ENCODE peak calls at places on chromosomes 16 and 17, in seven cellular contexts. One of them, this sample, is unnamed. For H3K4me1, the result is how much of the 10 kb centered on the place peaks cover.

GRCh38 chr17:28427372-28427771 is 21.4 kb upstream of the SLC46A1 start:
- DNase-seq in neural progenitor cell: no peak
- DNase-seq in heart left ventricle: no peak
- DNase-seq in ovary: no peak
- DNase-seq in lower lobe of right lung: no peak
- DNase-seq in kidney: no peak
- DNase-seq in HCT116: no peak
- DNase-seq in this sample: no peak

GRCh38 chr17:6677158-6677831 is 25.7 kb downstream of the C17orf100 start:
- DNase-seq in heart left ventricle: no peak
- DNase-seq in lower lobe of right lung: no peak
- DNase-seq in kidney: no peak
- DNase-seq in neural progenitor cell: no peak
- DNase-seq in HCT116: no peak
- DNase-seq in ovary: no peak
- DNase-seq in this sample: no peak

GRCh38 chr16:2386990-2387389 is 42.3 kb upstream of the CCNF start:
- DNase-seq in lower lobe of right lung: no peak
- DNase-seq in HCT116: peak
- DNase-seq in heart left ventricle: no peak
- DNase-seq in kidney: no peak
- DNase-seq in neural progenitor cell: peak
- DNase-seq in ovary: no peak
- DNase-seq in this sample: no peak

GRCh38 chr17:37493249-37494027 is 3.7 kb downstream of the DUSP14 start:
- DNase-seq in heart left ventricle: no peak
- DNase-seq in kidney: no peak
- DNase-seq in lower lobe of right lung: no peak
- DNase-seq in HCT116: peak
- DNase-seq in neural progenitor cell: no peak
- DNase-seq in ovary: no peak
- DNase-seq in this sample: no peak

GRCh38 chr16:2692251-2692947 is 10.1 kb downstream of the KCTD5 start:
- DNase-seq in heart left ventricle: peak
- DNase-seq in HCT116: no peak
- DNase-seq in lower lobe of right lung: no peak
- DNase-seq in kidney: peak
- DNase-seq in neural progenitor cell: peak
- DNase-seq in ovary: no peak
- DNase-seq in this sample: peak

GRCh38 chr16:1563786-1564185 is 30.3 kb downstream of the TMEM204 start:
- DNase-seq in ovary: no peak
- DNase-seq in lower lobe of right lung: no peak
- DNase-seq in heart left ventricle: no peak
- DNase-seq in kidney: no peak
- DNase-seq in HCT116: no peak
- DNase-seq in neural progenitor cell: no peak
- DNase-seq in this sample: no peak

GRCh38 chr16:9723136-9723535 is 459.1 kb downstream of the GRIN2A start:
- DNase-seq in ovary: no peak
- DNase-seq in heart left ventricle: no peak
- DNase-seq in HCT116: no peak
- DNase-seq in neural progenitor cell: no peak
- DNase-seq in kidney: no peak
- DNase-seq in lower lobe of right lung: no peak
- DNase-seq in this sample: no peak

GRCh38 chr16:20137194-20137593 is 63.5 kb upstream of the GPR139 start:
- DNase-seq in ovary: no peak
- DNase-seq in HCT116: no peak
- DNase-seq in kidney: no peak
- DNase-seq in heart left ventricle: no peak
- DNase-seq in neural progenitor cell: no peak
- DNase-seq in lower lobe of right lung: no peak
- DNase-seq in this sample: no peak

GRCh38 chr16:4489030-4489429 is 12.8 kb downstream of the HMOX2 start:
- DNase-seq in neural progenitor cell: no peak
- DNase-seq in HCT116: no peak
- DNase-seq in lower lobe of right lung: no peak
- DNase-seq in heart left ventricle: no peak
- DNase-seq in kidney: no peak
- DNase-seq in ovary: no peak
- DNase-seq in this sample: no peak

GRCh38 chr16:67936876-67937605 is 391 bp upstream of the PSMB10 start:
- DNase-seq in heart left ventricle: no peak
- DNase-seq in neural progenitor cell: no peak
- DNase-seq in HCT116: no peak
- DNase-seq in lower lobe of right lung: no peak
- DNase-seq in kidney: no peak
- DNase-seq in ovary: no peak
- DNase-seq in this sample: no peak

GRCh38 chr16:52404546-52404945 is 142.4 kb downstream of the TOX3 start:
- DNase-seq in lower lobe of right lung: no peak
- DNase-seq in heart left ventricle: no peak
- DNase-seq in ovary: no peak
- DNase-seq in kidney: no peak
- DNase-seq in neural progenitor cell: no peak
- DNase-seq in HCT116: no peak
- DNase-seq in this sample: no peak

GRCh38 chr17:64020068-64020766 is at the start of gene ICAM2:
- DNase-seq in lower lobe of right lung: peak
- DNase-seq in neural progenitor cell: no peak
- DNase-seq in ovary: no peak
- DNase-seq in heart left ventricle: peak
- DNase-seq in HCT116: no peak
- DNase-seq in kidney: peak
- DNase-seq in this sample: peak

GRCh38 chr16:84165746-84166145 is 20.6 kb downstream of the DNAAF1 start:
- DNase-seq in lower lobe of right lung: no peak
- DNase-seq in heart left ventricle: no peak
- DNase-seq in ovary: no peak
- DNase-seq in neural progenitor cell: no peak
- DNase-seq in kidney: no peak
- DNase-seq in HCT116: no peak
- DNase-seq in this sample: no peak

GRCh38 chr17:75244133-75244866 is 17.1 kb downstream of the GGA3 start:
- DNase-seq in ovary: no peak
- DNase-seq in lower lobe of right lung: no peak
- DNase-seq in neural progenitor cell: no peak
- DNase-seq in HCT116: no peak
- DNase-seq in heart left ventricle: no peak
- DNase-seq in kidney: no peak
- DNase-seq in this sample: no peak

GRCh38 chr17:12911241-12911640 is 106.6 kb downstream of the ELAC2 start:
- DNase-seq in heart left ventricle: no peak
- DNase-seq in HCT116: no peak
- DNase-seq in ovary: no peak
- DNase-seq in lower lobe of right lung: no peak
- DNase-seq in kidney: no peak
- DNase-seq in neural progenitor cell: no peak
- DNase-seq in this sample: no peak

GRCh38 chr17:60941028-60941427 is 263.4 kb downstream of the BCAS3 start:
- DNase-seq in ovary: peak
- DNase-seq in HCT116: no peak
- DNase-seq in lower lobe of right lung: no peak
- DNase-seq in neural progenitor cell: no peak
- DNase-seq in heart left ventricle: peak
- DNase-seq in kidney: no peak
- DNase-seq in this sample: peak

GRCh38 chr16:71894229-71894920 is 956 bp upstream of the IST1 start:
- DNase-seq in kidney: peak
- DNase-seq in ovary: peak
- DNase-seq in neural progenitor cell: peak
- DNase-seq in lower lobe of right lung: peak
- DNase-seq in HCT116: peak
- DNase-seq in heart left ventricle: peak
- DNase-seq in this sample: peak

GRCh38 chr17:40598928-40599627 is 33.8 kb upstream of the CCR7 start:
- DNase-seq in kidney: peak
- DNase-seq in ovary: no peak
- DNase-seq in lower lobe of right lung: no peak
- DNase-seq in heart left ventricle: no peak
- DNase-seq in neural progenitor cell: no peak
- DNase-seq in HCT116: no peak
- DNase-seq in this sample: no peak

GRCh38 chr16:71526111-71526998 is at the start of gene CHST4:
- DNase-seq in heart left ventricle: no peak
- DNase-seq in HCT116: no peak
- DNase-seq in kidney: no peak
- DNase-seq in neural progenitor cell: peak
- DNase-seq in ovary: no peak
- DNase-seq in lower lobe of right lung: no peak
- DNase-seq in this sample: no peak

GRCh38 chr16:86076606-86077005 is 177.6 kb downstream of the IRF8 start:
- DNase-seq in neural progenitor cell: no peak
- DNase-seq in kidney: no peak
- DNase-seq in HCT116: no peak
- DNase-seq in lower lobe of right lung: no peak
- DNase-seq in heart left ventricle: no peak
- DNase-seq in ovary: no peak
- DNase-seq in this sample: no peak

GRCh38 chr17:72392056-72393010 is 271.5 kb downstream of the SOX9 start:
- DNase-seq in ovary: no peak
- DNase-seq in HCT116: no peak
- DNase-seq in heart left ventricle: no peak
- DNase-seq in neural progenitor cell: no peak
- DNase-seq in kidney: peak
- DNase-seq in lower lobe of right lung: no peak
- DNase-seq in this sample: no peak

GRCh38 chr16:12317121-12317810 is 340.7 kb downstream of the SNX29 start:
- DNase-seq in lower lobe of right lung: no peak
- DNase-seq in neural progenitor cell: no peak
- DNase-seq in kidney: no peak
- DNase-seq in ovary: no peak
- DNase-seq in heart left ventricle: no peak
- DNase-seq in HCT116: no peak
- DNase-seq in this sample: no peak

GRCh38 chr16:12319464-12320030 is 343.0 kb downstream of the SNX29 start:
- DNase-seq in neural progenitor cell: no peak
- DNase-seq in ovary: no peak
- DNase-seq in heart left ventricle: no peak
- DNase-seq in kidney: no peak
- DNase-seq in lower lobe of right lung: no peak
- DNase-seq in HCT116: no peak
- DNase-seq in this sample: no peak

GRCh38 chr16:12318661-12319463 is 342.3 kb downstream of the SNX29 start:
- DNase-seq in lower lobe of right lung: no peak
- DNase-seq in kidney: no peak
- DNase-seq in ovary: no peak
- DNase-seq in neural progenitor cell: no peak
- DNase-seq in heart left ventricle: no peak
- DNase-seq in HCT116: no peak
- DNase-seq in this sample: no peak

GRCh38 chr16:12320298-12320706 is 343.8 kb downstream of the SNX29 start:
- DNase-seq in HCT116: no peak
- DNase-seq in lower lobe of right lung: no peak
- DNase-seq in ovary: no peak
- DNase-seq in neural progenitor cell: no peak
- DNase-seq in kidney: no peak
- DNase-seq in heart left ventricle: no peak
- DNase-seq in this sample: no peak

GRCh38 chr16:12317856-12318591 is 341.5 kb downstream of the SNX29 start:
- DNase-seq in HCT116: no peak
- DNase-seq in ovary: no peak
- DNase-seq in heart left ventricle: no peak
- DNase-seq in kidney: peak
- DNase-seq in lower lobe of right lung: no peak
- DNase-seq in neural progenitor cell: no peak
- DNase-seq in this sample: no peak
- H3K27ac ChIP-seq in HCT116: no peak
- H3K27ac ChIP-seq in ovary: no peak
- H3K27ac ChIP-seq in heart left ventricle: no peak
- H3K27ac ChIP-seq in kidney: peak
- H3K27ac ChIP-seq in lower lobe of right lung: no peak
- H3K27ac ChIP-seq in neural progenitor cell: no peak
- H3K27ac ChIP-seq in this sample: no peak

GRCh38 chr17:77365584-77366186 is 224.9 kb downstream of the SEC14L1 start:
- DNase-seq in kidney: peak
- DNase-seq in lower lobe of right lung: no peak
- DNase-seq in HCT116: peak
- DNase-seq in neural progenitor cell: no peak
- DNase-seq in ovary: peak
- DNase-seq in heart left ventricle: peak
- DNase-seq in this sample: peak

GRCh38 chr17:77366558-77367245 is 225.9 kb downstream of the SEC14L1 start:
- DNase-seq in lower lobe of right lung: no peak
- DNase-seq in neural progenitor cell: no peak
- DNase-seq in kidney: peak
- DNase-seq in heart left ventricle: no peak
- DNase-seq in ovary: peak
- DNase-seq in HCT116: no peak
- DNase-seq in this sample: no peak

GRCh38 chr17:77364941-77365583 is 224.3 kb downstream of the SEC14L1 start:
- DNase-seq in ovary: no peak
- DNase-seq in neural progenitor cell: no peak
- DNase-seq in kidney: no peak
- DNase-seq in HCT116: no peak
- DNase-seq in lower lobe of right lung: no peak
- DNase-seq in heart left ventricle: no peak
- DNase-seq in this sample: no peak

GRCh38 chr17:77364381-77364911 is 223.7 kb downstream of the SEC14L1 start:
- DNase-seq in ovary: no peak
- DNase-seq in HCT116: no peak
- DNase-seq in kidney: no peak
- DNase-seq in lower lobe of right lung: no peak
- DNase-seq in neural progenitor cell: no peak
- DNase-seq in heart left ventricle: no peak
- DNase-seq in this sample: no peak

GRCh38 chr17:77366206-77366557 is 225.4 kb downstream of the SEC14L1 start:
- DNase-seq in HCT116: no peak
- DNase-seq in neural progenitor cell: no peak
- DNase-seq in heart left ventricle: no peak
- DNase-seq in lower lobe of right lung: no peak
- DNase-seq in kidney: no peak
- DNase-seq in ovary: peak
- DNase-seq in this sample: no peak
- H3K4me3 ChIP-seq in HCT116: no peak
- H3K4me3 ChIP-seq in neural progenitor cell: no peak
- H3K4me3 ChIP-seq in heart left ventricle: no peak
- H3K4me3 ChIP-seq in lower lobe of right lung: no peak
- H3K4me3 ChIP-seq in kidney: no peak
- H3K4me3 ChIP-seq in ovary: no peak
- H3K4me3 ChIP-seq in this sample: no peak

DNA sequence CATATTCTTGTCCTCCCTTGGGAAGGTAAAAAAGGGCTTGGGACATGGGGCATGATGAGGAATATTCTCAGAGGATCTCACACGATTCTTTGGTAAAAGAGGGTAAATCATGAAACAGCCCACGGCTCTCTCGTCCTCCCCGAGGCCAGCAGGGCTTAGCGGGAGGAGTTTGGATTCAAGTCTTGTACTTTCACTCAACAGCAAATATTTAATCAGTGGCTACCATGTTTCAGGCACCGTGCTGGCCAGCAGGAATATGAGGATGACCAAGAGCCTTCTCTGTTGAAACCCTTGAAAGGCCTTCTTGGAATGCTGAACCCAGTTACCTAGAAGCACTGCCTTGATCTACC is 8.8 kb downstream of the MAP3K14 start:
- DNase-seq in HCT116: no peak
- DNase-seq in heart left ventricle: no peak
- DNase-seq in lower lobe of right lung: no peak
- DNase-seq in kidney: no peak
- DNase-seq in neural progenitor cell: no peak
- DNase-seq in ovary: no peak
- DNase-seq in this sample: no peak
- H3K4me1 ChIP-seq in HCT116: half or more
- H3K4me1 ChIP-seq in heart left ventricle: half or more
- H3K4me1 ChIP-seq in lower lobe of right lung: half or more
- H3K4me1 ChIP-seq in kidney: under half
- H3K4me1 ChIP-seq in neural progenitor cell: under half
- H3K4me1 ChIP-seq in ovary: under half
- H3K4me1 ChIP-seq in this sample: half or more

GRCh38 chr17:67139289-67139688 is 94.9 kb downstream of the CACNG1 start:
- DNase-seq in HCT116: no peak
- DNase-seq in ovary: no peak
- DNase-seq in neural progenitor cell: no peak
- DNase-seq in lower lobe of right lung: no peak
- DNase-seq in kidney: no peak
- DNase-seq in heart left ventricle: no peak
- DNase-seq in this sample: no peak
- H3K27ac ChIP-seq in HCT116: no peak
- H3K27ac ChIP-seq in ovary: no peak
- H3K27ac ChIP-seq in neural progenitor cell: no peak
- H3K27ac ChIP-seq in lower lobe of right lung: no peak
- H3K27ac ChIP-seq in kidney: no peak
- H3K27ac ChIP-seq in heart left ventricle: no peak
- H3K27ac ChIP-seq in this sample: no peak

This sample was measured in left ventricle myocardium inferior.